ENCODE peak calls at places on chromosomes 16 and 17, in ten cellular contexts. G is stimulated activated naive CD4-positive, alpha-beta T cell; Z is midbrain; H is Daoy; P is effector CD4-positive, alpha-beta T cell; X is posterior vena cava; M is substantia nigra; N is G401; D is activated CD4-positive, alpha-beta T cell treated with anti-CD3 and anti-CD28 coated beads, Interleukin-2, amount 50 U/mL, for 48 hours; O is tibial artery. A is an unnamed sample.

GRCh38 chr17:58046230-58047094 is 36.8 kb upstream of the DYNLL2 start:
- DNase-seq in G (no peak), Z (no peak), H (no peak), P (no peak), X (no peak), M (no peak), N (peak; percentile 82), D (no peak), O (no peak), A (no peak)

GRCh38 chr16:1066584-1067172 is 5.9 kb upstream of the SSTR5 start:
- DNase-seq in G (no peak), Z (no peak), H (no peak), P (no peak), X (no peak), M (no peak), N (no peak), D (no peak), O (no peak), A (no peak)

GRCh38 chr16:2535644-2536021 is 2.2 kb upstream of the PDPK1 start:
- DNase-seq in G (no peak), Z (no peak), H (peak; percentile 40), P (no peak), X (peak; percentile 86), M (no peak), N (no peak), D (no peak), O (peak; percentile 66), A (peak; percentile 59)

GRCh38 chr17:40542562-40543411 is 22.5 kb downstream of the CCR7 start:
- DNase-seq in G (no peak), Z (no peak), H (peak; percentile 74), P (no peak), X (peak; percentile 96), M (no peak), N (no peak), D (peak; percentile 65), O (peak; percentile 93), A (peak; percentile 94)

GRCh38 chr16:31455601-31456314 is 3.5 kb upstream of the ARMC5 start:
- DNase-seq in G (no peak), Z (no peak), H (no peak), P (no peak), X (peak; percentile 75), M (no peak), N (no peak), D (no peak), O (peak; percentile 20), A (no peak)

GRCh38 chr16:88622866-88623265 is 15.5 kb upstream of the IL17C start:
- DNase-seq in G (no peak), Z (no peak), H (no peak), P (no peak), X (no peak), M (no peak), N (no peak), D (no peak), O (no peak), A (no peak)

GRCh38 chr16:88084881-88085280 is 133.6 kb downstream of the BANP start:
- DNase-seq in G (no peak), Z (no peak), H (no peak), P (no peak), X (no peak), M (no peak), N (no peak), D (no peak), O (peak; percentile 56), A (no peak)

GRCh38 chr16:3638916-3639644 is 15.4 kb upstream of the DNASE1 start:
- DNase-seq in G (no peak), Z (no peak), H (no peak), P (no peak), X (no peak), M (no peak), N (no peak), D (no peak), O (no peak), A (no peak)

GRCh38 chr17:56679767-56680422 is 86.4 kb downstream of the NOG start:
- DNase-seq in G (no peak), Z (no peak), H (no peak), P (no peak), X (no peak), M (no peak), N (no peak), D (no peak), O (no peak), A (no peak)

GRCh38 chr17:48586355-48586924 is 3.6 kb downstream of the HOXB3 start:
- DNase-seq in G (no peak), Z (no peak), H (peak; percentile 35), P (no peak), X (no peak), M (no peak), N (no peak), D (peak; percentile 35), O (no peak), A (no peak)

GRCh38 chr17:7263071-7263800 is 958 bp upstream of the CLDN7 start:
- DNase-seq in G (no peak), Z (no peak), H (peak; percentile 35), P (no peak), X (no peak), M (no peak), N (no peak), D (no peak), O (no peak), A (no peak)

GRCh38 chr17:80277751-80278671 is 17.4 kb downstream of the RNF213 start:
- DNase-seq in G (no peak), Z (peak; percentile 43), H (no peak), P (no peak), X (peak; percentile 76), M (peak; percentile 34), N (no peak), D (no peak), O (no peak), A (no peak)

GRCh38 chr17:76262732-76263344 is 2.3 kb upstream of the UBALD2 start:
- DNase-seq in G (no peak), Z (no peak), H (peak; percentile 75), P (no peak), X (no peak), M (no peak), N (no peak), D (no peak), O (no peak), A (no peak)

GRCh38 chr17:21678451-21679081 is 13.8 kb upstream of the KCNJ18 start:
- DNase-seq in G (no peak), Z (no peak), H (peak; percentile 76), P (no peak), X (peak; percentile 78), M (no peak), N (peak; percentile 59), D (no peak), O (no peak), A (no peak)

GRCh38 chr16:85677383-85677967 is 11.3 kb downstream of the GINS2 start:
- DNase-seq in G (no peak), Z (no peak), H (no peak), P (no peak), X (no peak), M (no peak), N (no peak), D (no peak), O (no peak), A (no peak)

GRCh38 chr17:79905832-79906231 is 66.6 kb upstream of the CBX4 start:
- DNase-seq in G (no peak), Z (no peak), H (peak; percentile 42), P (no peak), X (peak; percentile 50), M (no peak), N (no peak), D (no peak), O (no peak), A (no peak)

GRCh38 chr16:54286330-54287017 is at the start of gene IRX3:
- DNase-seq in G (no peak), Z (peak; percentile 69), H (peak; percentile 94), P (no peak), X (peak; percentile 87), M (peak; percentile 69), N (peak; percentile 32), D (no peak), O (peak; percentile 87), A (peak; percentile 44)

GRCh38 chr16:69166221-69166833 is 20.6 kb upstream of the SNTB2 start:
- DNase-seq in G (no peak), Z (no peak), H (peak; percentile 46), P (no peak), X (no peak), M (no peak), N (no peak), D (peak; percentile 76), O (no peak), A (no peak)

GRCh38 chr17:81388612-81389367 is 6.5 kb upstream of the BAHCC1 start:
- DNase-seq in G (no peak), Z (peak; percentile 55), H (no peak), P (no peak), X (no peak), M (peak; percentile 60), N (peak; percentile 98), D (no peak), O (no peak), A (peak; percentile 56)